ENCODE peak calls at places on chromosomes 16 and 17, in five cellular contexts. S is BE2C, E is glutamatergic neuron, R is ovary, A is GM12865. B is an unnamed sample.

GRCh38 chr17:4560837-4561241 is 462 bp upstream of the GGT6 start:
- DNase-seq in S (no peak), A (no peak), R (peak; percentile 74), E (no peak), B (no peak)

GRCh38 chr17:622356-622755 is 92.3 kb downstream of the VPS53 start:
- DNase-seq in R (no peak), S (no peak), E (no peak), A (no peak), B (no peak)

GRCh38 chr17:63366238-63366561 is 79.9 kb downstream of the CYB561 start:
- DNase-seq in E (no peak), R (no peak), A (no peak), S (no peak), B (no peak)

GRCh38 chr16:49350265-49351103 is 23.1 kb upstream of the C16orf78 start:
- DNase-seq in A (peak; percentile 56), E (peak; percentile 88), S (peak; percentile 65), R (peak; percentile 19), B (peak; percentile 84)

GRCh38 chr17:40130352-40131042 is 8.7 kb downstream of the MSL1 start:
- DNase-seq in E (no peak), R (no peak), A (no peak), S (no peak), B (no peak)

GRCh38 chr17:35534694-35535093 is 2.8 kb downstream of the SLFN12L start:
- DNase-seq in S (no peak), A (no peak), E (no peak), R (no peak), B (no peak)

GRCh38 chr17:63405020-63405419 is 41.1 kb downstream of the CYB561 start:
- DNase-seq in R (no peak), A (no peak), E (no peak), S (no peak), B (no peak)

GRCh38 chr16:52812945-52813556 is 239.6 kb downstream of the CHD9NB start:
- DNase-seq in A (no peak), R (no peak), E (no peak), S (no peak), B (no peak)

GRCh38 chr16:3607634-3608033 is 3.8 kb downstream of the SLX4 start:
- DNase-seq in S (no peak), E (no peak), R (no peak), A (no peak), B (no peak)

GRCh38 chr17:48860034-48860433 is 29.2 kb downstream of the CALCOCO2 start:
- DNase-seq in S (no peak), R (no peak), A (no peak), E (no peak), B (no peak)
- TF ChIP-seq CTCF in S (peak; percentile 31), R (no peak), A (peak; percentile 27), E (peak; percentile 52), B (peak; percentile 12)

DNA sequence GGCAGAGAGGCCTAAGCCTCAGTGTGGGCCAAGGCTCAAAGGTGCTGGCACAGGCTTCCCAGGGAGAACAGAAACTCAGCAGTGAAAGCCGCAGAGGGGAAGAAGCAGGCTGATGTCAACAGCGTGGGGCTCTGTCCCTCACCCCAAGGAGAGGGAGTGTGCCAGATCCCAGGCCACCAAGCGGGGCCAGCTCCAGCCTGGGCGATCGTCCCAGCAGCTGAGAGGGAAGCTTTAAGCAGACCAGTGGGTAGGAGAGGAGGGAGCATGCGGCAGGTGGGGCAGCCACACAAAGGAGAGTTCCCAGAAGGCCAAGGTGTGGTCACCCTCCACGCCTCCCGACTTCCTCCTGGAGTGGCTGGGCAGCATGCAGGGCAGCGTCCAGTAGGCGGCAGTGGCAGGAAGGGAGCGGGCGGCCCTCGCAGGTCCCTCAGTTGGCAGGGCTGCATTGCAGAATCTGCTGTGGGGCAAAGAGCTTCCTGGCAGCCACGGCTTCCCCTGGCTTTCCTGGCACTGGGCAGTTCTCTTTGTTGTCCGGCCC is 6.0 kb downstream of the SYNGR2 start:
- DNase-seq in R (peak; percentile 50), S (no peak), A (peak; percentile 51), E (no peak), B (no peak)
- TF ChIP-seq CTCF in R (peak; percentile 22), S (no peak), A (no peak), E (no peak), B (no peak)

GRCh38 chr16:106623-107324 is 28.7 kb downstream of the MPG start:
- DNase-seq in S (peak; percentile 65), A (peak; percentile 84), R (peak; percentile 49), E (peak; percentile 52), B (peak; percentile 54)
- TF ChIP-seq CTCF in S (peak; percentile 90), A (peak; percentile 74), R (peak; percentile 74), E (peak; percentile 82), B (peak; percentile 80)

DNA sequence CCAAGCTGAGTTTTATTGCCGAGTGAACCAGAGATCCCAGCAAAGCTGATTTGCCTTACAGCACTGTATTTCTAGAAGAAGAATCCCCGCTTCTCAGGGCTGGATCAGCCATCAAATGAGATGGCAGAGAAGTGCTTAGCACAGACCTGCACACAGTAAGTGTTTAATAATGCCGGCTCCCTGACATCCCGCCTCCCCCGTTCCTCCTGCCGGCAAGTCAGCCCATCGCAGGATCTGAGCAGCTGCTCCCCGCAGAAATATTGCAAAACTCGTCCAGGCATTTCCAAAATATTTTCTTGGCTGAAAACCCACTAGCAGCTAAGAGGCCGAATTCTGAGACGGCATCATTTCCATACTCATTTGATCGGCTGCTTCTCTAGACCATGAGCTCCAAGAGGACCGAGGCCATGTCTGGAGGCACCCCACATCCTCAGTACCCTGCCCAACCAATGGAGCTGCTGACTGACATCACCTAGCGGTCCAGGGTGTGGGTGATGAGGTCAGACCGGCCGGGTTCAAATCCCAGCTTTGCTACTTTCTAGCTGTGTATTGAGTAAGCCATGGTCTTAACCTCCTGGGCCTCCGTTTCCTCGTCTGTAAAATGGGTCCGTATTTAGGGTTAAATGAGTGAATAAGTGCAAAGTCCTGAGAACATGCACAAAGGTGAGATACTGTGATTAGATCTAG is 251.5 kb downstream of the KATNIP start:
- DNase-seq in S (no peak), A (no peak), E (no peak), R (no peak), B (no peak)
- TF ChIP-seq CTCF in S (no peak), A (no peak), E (no peak), R (no peak), B (no peak)

DNA sequence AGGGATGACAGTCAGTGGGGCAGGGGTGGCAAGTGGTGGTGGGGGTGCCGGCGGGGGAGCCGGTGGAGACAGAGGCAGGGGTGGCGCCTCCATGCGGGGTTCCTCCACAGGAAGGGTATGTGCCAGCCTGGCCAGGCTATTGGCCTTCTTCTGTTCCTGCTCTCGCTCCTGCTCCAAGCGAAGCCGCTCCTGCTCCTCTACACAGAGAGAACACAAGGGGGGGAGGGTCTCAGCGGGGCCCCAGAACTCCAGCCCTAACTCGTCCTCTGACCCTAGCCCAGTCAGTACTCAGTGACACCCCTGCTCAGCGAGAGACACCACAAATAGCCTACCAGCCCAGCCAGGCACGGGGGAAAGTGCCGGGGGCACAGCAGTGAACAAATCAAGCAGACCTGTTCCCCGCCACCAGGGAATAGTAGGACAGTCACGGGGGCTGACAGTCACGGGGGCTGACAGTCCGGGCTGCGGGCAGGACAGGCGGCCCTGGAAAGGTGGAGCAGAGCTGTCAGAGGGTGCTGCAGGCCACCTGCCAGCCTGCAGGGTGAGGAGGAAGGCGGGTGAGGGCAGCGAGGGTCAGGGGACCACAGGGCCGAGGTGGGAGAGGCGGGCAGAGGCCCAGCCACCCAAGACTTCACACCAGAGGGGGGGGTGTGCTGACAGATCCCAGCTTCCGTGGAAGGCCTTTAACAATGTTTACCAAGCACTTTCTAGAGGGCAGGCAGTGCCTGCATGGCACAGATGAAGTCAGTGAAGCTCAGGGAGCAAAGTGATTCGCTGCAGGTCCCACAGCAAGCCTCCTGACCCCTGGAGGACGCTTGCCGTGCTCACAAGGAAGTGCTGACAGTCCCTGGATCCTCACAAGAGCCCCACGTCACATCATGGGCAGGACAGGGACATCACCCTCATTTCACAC is 5.3 kb downstream of the MNT start:
- DNase-seq in R (no peak), A (peak; percentile 31), S (peak; percentile 33), E (no peak), B (no peak)
- TF ChIP-seq CTCF in R (no peak), A (no peak), S (no peak), E (no peak), B (no peak)

DNA sequence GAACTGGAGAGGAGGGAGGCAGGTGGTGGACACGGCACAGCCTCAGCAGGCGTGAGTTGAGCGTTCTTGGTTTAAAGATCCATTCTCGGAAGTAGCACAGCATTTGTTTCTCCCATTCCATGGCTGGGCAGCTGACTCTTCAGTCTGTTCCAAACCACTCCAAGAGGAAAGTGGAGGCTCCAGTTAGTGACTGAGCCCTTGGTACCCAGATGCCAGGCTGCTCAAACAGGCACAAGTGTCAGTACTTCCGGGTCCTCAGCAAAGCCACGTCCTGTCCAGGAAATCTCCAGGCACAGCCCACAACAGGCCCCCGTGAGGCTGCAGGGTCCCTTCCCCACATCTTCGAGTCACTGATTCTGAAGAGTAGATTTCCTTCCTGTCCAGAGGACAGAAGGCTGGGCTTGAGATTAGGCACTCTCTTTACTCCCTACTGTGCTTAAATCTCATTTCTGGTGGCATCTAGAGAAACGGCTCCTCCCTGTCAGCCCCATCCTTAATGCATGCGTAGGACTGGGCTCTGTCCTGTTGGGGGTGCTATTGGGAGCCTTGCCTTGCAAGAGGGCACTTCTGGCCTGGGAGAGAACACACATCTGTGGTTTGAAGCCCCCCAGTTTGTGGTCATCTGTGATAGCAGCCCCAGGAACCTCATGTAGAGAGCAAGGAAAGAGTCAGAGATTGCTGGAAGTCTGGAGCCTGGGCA is 39.7 kb upstream of the NAT9 start:
- DNase-seq in R (no peak), A (no peak), E (peak; percentile 38), S (no peak), B (no peak)
- TF ChIP-seq CTCF in R (no peak), A (peak; percentile 4), E (peak; percentile 14), S (peak; percentile 47), B (peak; percentile 22)

B was measured in nephron progenitor cell.